ENCODE peak calls at places on chromosome 3, in nine cellular contexts. G is activated B cell treated with CpG ODN at 0.5 μM for 24 hours, Z is fibroblast of villous mesenchyme, X is gastrocnemius medialis, M is LNCaP clone FGC, H is astrocyte of the spinal cord, K is OCI-LY7, I is bronchial epithelial cell, D is WTC11. A is an unnamed sample.

GRCh38 chr3:183822631-183823030 is 2.7 kb downstream of the MAP6D1 start:
- DNase-seq in G (no peak), Z (peak), M (no peak), I (no peak), X (no peak), D (peak), H (no peak), K (no peak), A (no peak)

GRCh38 chr3:125039041-125039896 is 16.5 kb downstream of the HEG1 start:
- DNase-seq in M (no peak), G (no peak), I (no peak), Z (no peak), D (no peak), H (no peak), K (no peak), X (no peak), A (no peak)

GRCh38 chr3:172272699-172273098 is 175.6 kb downstream of the GHSR start:
- DNase-seq in H (no peak), M (no peak), Z (peak), D (no peak), X (no peak), G (no peak), K (no peak), I (no peak), A (no peak)

GRCh38 chr3:114435733-114436132 is 141.9 kb downstream of the TIGIT start:
- DNase-seq in D (no peak), M (no peak), G (no peak), H (peak), I (peak), Z (no peak), K (no peak), X (no peak), A (no peak)

GRCh38 chr3:48614044-48614443 is 4.6 kb upstream of the UQCRC1 start:
- DNase-seq in X (no peak), D (no peak), K (no peak), H (peak), M (no peak), Z (peak), G (no peak), I (peak), A (no peak)

GRCh38 chr3:49924683-49925082 is 4.9 kb downstream of the MON1A start:
- DNase-seq in I (peak), M (no peak), K (no peak), Z (peak), X (peak), G (no peak), D (no peak), H (peak), A (no peak)

GRCh38 chr3:154992655-154993054 is 87.5 kb upstream of the MME start:
- DNase-seq in I (no peak), H (no peak), D (no peak), Z (no peak), X (no peak), G (no peak), M (no peak), K (no peak), A (no peak)

GRCh38 chr3:18771931-18772330 is 346.8 kb upstream of the SATB1 start:
- DNase-seq in H (no peak), I (no peak), K (no peak), G (no peak), M (no peak), X (no peak), D (no peak), Z (no peak), A (no peak)

GRCh38 chr3:39208463-39209055 is 16.2 kb upstream of the XIRP1 start:
- DNase-seq in I (peak), K (peak), X (peak), Z (peak), D (peak), M (peak), H (peak), G (no peak), A (no peak)

GRCh38 chr3:194686816-194687637 is 1.3 kb downstream of the FAM43A start:
- DNase-seq in D (no peak), H (peak), Z (peak), X (peak), G (peak), M (no peak), K (peak), I (peak), A (no peak)

GRCh38 chr3:16369247-16369646 is 104.2 kb downstream of the OXNAD1 start:
- DNase-seq in D (no peak), M (no peak), Z (no peak), K (no peak), X (no peak), H (no peak), G (no peak), I (peak), A (no peak)

GRCh38 chr3:33787328-33788009 is 11.0 kb upstream of the PDCD6IP start:
- DNase-seq in M (peak), D (peak), G (peak), Z (peak), I (peak), K (peak), H (peak), X (peak), A (peak)

GRCh38 chr3:131349946-131350347 is 31.6 kb upstream of the NUDT16 start:
- DNase-seq in K (no peak), M (no peak), I (peak), Z (peak), G (no peak), H (peak), D (no peak), X (no peak), A (no peak)

GRCh38 chr3:117407317-117407716 is 697.7 kb downstream of the TUSC7 start:
- DNase-seq in G (no peak), M (no peak), K (no peak), X (no peak), I (peak), H (no peak), Z (no peak), D (no peak), A (no peak)

GRCh38 chr3:36957862-36958686 is 13.2 kb upstream of the TRANK1 start:
- DNase-seq in K (no peak), Z (peak), H (peak), M (no peak), G (no peak), I (peak), X (no peak), D (no peak), A (no peak)

GRCh38 chr3:19885468-19885867 is 48.5 kb downstream of the EFHB start:
- DNase-seq in G (no peak), X (no peak), I (peak), K (peak), M (no peak), D (no peak), Z (peak), H (peak), A (no peak)

GRCh38 chr3:69784854-69785523 is 45.7 kb downstream of the MITF start:
- DNase-seq in Z (peak), H (peak), K (no peak), M (no peak), I (peak), G (no peak), X (peak), D (no peak), A (no peak)

GRCh38 chr3:16768956-16769355 is 115.8 kb upstream of the PLCL2 start:
- DNase-seq in M (no peak), D (no peak), I (no peak), K (no peak), H (peak), Z (no peak), G (no peak), X (no peak), A (no peak)

GRCh38 chr3:101170806-101171558 is 149.4 kb downstream of the IMPG2 start:
- DNase-seq in G (no peak), H (no peak), D (no peak), K (no peak), I (no peak), Z (no peak), X (no peak), M (no peak), A (no peak)

GRCh38 chr3:10935846-10936631 is 56.5 kb upstream of the SLC6A1 start:
- DNase-seq in G (no peak), Z (no peak), K (no peak), H (no peak), M (no peak), I (peak), D (no peak), X (no peak), A (no peak)

GRCh38 chr3:42600111-42600957 is at the start of gene NKTR:
- DNase-seq in X (peak), Z (peak), D (peak), G (peak), K (peak), M (peak), H (peak), I (peak), A (peak)

GRCh38 chr3:122942937-122943827 is 84.4 kb downstream of the SEMA5B start:
- DNase-seq in H (peak), G (peak), Z (peak), X (peak), I (peak), D (peak), M (peak), K (peak), A (no peak)

GRCh38 chr3:59998040-59998439 is 948.2 kb upstream of the CFAP20DC start:
- DNase-seq in M (no peak), D (peak), H (no peak), K (no peak), G (no peak), X (no peak), I (no peak), Z (no peak), A (no peak)

GRCh38 chr3:100882571-100882981 is 110.6 kb downstream of the ABI3BP start:
- DNase-seq in G (no peak), I (peak), M (no peak), K (no peak), Z (no peak), X (peak), H (no peak), D (no peak), A (no peak)

GRCh38 chr3:178618197-178618596 is 82.0 kb downstream of the KCNMB2 start:
- DNase-seq in D (no peak), M (peak), G (no peak), K (no peak), Z (peak), X (no peak), H (no peak), I (no peak), A (no peak)

GRCh38 chr3:4247391-4247790 is 55.8 kb upstream of the SETMAR start:
- DNase-seq in X (no peak), G (no peak), K (no peak), Z (no peak), H (no peak), D (no peak), I (no peak), M (no peak), A (no peak)

GRCh38 chr3:195196266-195196665 is 74.7 kb downstream of the XXYLT1 start:
- DNase-seq in K (no peak), D (no peak), H (peak), Z (peak), M (no peak), G (no peak), X (no peak), I (peak), A (peak)

GRCh38 chr3:72079369-72079872 is 294.5 kb upstream of the PROK2 start:
- DNase-seq in M (no peak), H (no peak), Z (no peak), I (no peak), K (peak), X (no peak), D (no peak), G (no peak), A (no peak)

DNA sequence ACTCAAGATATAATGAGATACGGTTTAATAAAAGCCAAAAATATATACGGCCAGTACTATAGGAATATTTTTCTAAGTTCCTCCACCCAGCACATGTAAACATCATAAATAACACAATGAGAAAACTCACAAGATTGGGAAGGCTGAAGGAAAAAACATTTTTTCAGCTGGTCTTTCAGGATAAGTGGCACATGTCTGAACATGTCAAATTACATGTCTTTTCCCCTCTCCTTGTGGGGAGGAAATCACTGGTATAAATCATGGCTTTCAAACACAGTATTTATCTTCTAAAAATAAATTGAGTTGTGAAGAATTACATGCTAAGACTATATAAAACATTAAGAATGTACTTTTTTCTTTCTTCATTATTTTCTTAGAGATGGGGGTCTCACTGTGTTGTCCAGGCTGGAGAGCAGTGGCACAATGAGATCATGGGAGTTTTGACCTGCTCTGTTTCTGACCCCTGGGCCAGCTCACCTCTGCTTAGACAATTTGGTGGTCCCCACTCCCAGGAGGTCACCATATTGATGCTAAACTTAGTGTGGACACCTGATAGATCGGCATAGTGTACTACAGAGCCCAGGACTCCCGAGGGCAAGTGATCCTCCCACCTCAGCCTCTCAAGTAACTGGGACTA is 32.8 kb downstream of the ETV5 start:
- DNase-seq in D (no peak), H (no peak), Z (no peak), M (no peak), G (no peak), I (peak), K (no peak), X (no peak), A (no peak)
- TF ChIP-seq CTCF in D (no peak), H (no peak), Z (no peak), M (no peak), G (no peak), I (no peak), K (no peak), X (no peak), A (no peak)

GRCh38 chr3:156174229-156174847 is 54.0 kb downstream of the KCNAB1 start:
- DNase-seq in X (no peak), D (no peak), G (no peak), K (no peak), Z (peak), M (no peak), H (peak), I (peak), A (no peak)
- TF ChIP-seq CTCF in X (no peak), D (no peak), G (no peak), K (no peak), Z (peak), M (peak), H (peak), I (peak), A (peak)

GRCh38 chr3:159818399-159818798 is 170.2 kb upstream of the IL12A start:
- DNase-seq in G (no peak), K (no peak), H (no peak), Z (no peak), X (no peak), M (no peak), D (peak), I (no peak), A (no peak)
- TF ChIP-seq CTCF in G (no peak), K (no peak), H (peak), Z (peak), X (no peak), M (peak), D (no peak), I (no peak), A (peak)

DNA sequence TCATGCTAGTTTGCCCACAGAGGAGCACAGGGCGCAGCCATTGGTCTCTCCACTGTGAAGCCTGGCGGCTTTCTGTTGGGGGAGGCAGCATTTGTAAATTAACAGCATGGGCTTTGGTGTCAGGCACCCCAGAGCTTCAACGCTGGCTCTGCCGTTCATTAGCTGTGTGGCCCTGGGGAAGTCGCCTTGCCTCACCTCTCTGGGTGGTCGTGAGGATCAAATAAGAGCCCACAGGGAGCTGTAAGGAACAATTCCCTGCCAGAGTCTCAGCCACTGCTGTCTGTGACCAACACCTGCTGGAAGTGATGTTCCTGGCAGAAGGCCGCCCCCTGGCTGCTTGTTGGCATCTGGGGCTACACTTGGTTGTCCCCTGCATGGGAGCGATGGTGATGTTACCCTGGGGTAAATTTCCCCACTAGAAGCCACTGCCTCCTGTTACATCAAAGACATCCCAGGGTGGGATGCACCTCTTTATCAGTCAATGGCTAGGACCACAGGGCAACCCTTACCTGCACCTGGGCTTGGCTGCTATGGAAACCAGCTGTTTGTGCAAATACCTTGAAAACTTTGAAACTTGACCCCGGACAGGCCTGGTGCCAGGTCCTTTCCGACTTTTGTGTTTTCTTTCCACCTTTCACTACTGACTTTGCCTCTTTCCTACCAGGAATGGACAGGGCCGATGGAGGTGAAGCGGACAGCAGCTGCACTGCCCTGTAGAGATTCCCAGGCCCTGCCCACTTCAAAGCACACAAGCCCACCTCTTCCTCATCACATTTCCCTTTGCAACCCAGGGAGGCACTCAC is 36.9 kb downstream of the DNASE1L3 start:
- DNase-seq in G (no peak), M (no peak), K (peak), X (no peak), I (peak), H (no peak), Z (peak), D (peak), A (no peak)
- TF ChIP-seq CTCF in G (no peak), M (peak), K (peak), X (no peak), I (peak), H (peak), Z (peak), D (peak), A (peak)

A was measured in type B pancreatic cell.